ENCODE peak calls at places on chromosomes 13 and 19, in seven cellular contexts. L is GM12878, I is K562, S is upper lobe of left lung, G is HepG2, R is vagina, B is spleen. Y is an unnamed sample. For H3K9me3, the result is how much of the 10 kb centered on the place peaks cover.

GRCh38 chr19:33208904-33209843 is 15.0 kb downstream of the LRP3 start:
- DNase-seq in B (no peak), R (no peak), G (no peak), S (no peak), I (no peak), L (no peak), Y (no peak)

GRCh38 chr19:48745208-48745995 is 1.3 kb downstream of the IZUMO1 start:
- DNase-seq in L (no peak), I (peak), B (no peak), G (peak), R (no peak), S (peak), Y (no peak)

GRCh38 chr19:6806488-6806887 is 34.0 kb downstream of the VAV1 start:
- DNase-seq in R (no peak), L (no peak), B (no peak), G (no peak), S (no peak), I (peak), Y (no peak)

GRCh38 chr13:108859202-108860012 is 230.0 kb downstream of the MYO16 start:
- DNase-seq in L (no peak), G (no peak), B (no peak), S (no peak), I (no peak), R (no peak), Y (no peak)

GRCh38 chr19:48940902-48941301 is 7.4 kb downstream of the DHDH start:
- DNase-seq in I (peak), B (no peak), R (no peak), L (no peak), G (no peak), S (no peak), Y (no peak)

GRCh38 chr13:73061478-73062275 is 2.9 kb downstream of the KLF5 start:
- DNase-seq in L (no peak), I (no peak), G (no peak), B (peak), S (no peak), R (no peak), Y (no peak)

GRCh38 chr13:25116044-25116443 is 20.1 kb downstream of the PABPC3 start:
- DNase-seq in G (no peak), I (no peak), R (no peak), L (no peak), S (no peak), B (no peak), Y (no peak)

GRCh38 chr19:50277966-50278580 is 51.1 kb downstream of the KCNC3 start:
- DNase-seq in G (no peak), S (no peak), R (no peak), I (no peak), B (no peak), L (no peak), Y (no peak)

GRCh38 chr19:50500060-50500752 is 10.8 kb downstream of the JOSD2 start:
- DNase-seq in S (no peak), L (no peak), B (peak), I (peak), R (no peak), G (no peak), Y (no peak)

GRCh38 chr13:101623469-101624209 is 171.2 kb downstream of the ITGBL1 start:
- DNase-seq in L (no peak), S (no peak), B (no peak), R (no peak), I (no peak), G (peak), Y (no peak)

GRCh38 chr19:2567580-2567979 is 91.7 kb downstream of the GADD45B start:
- DNase-seq in S (peak), G (no peak), L (no peak), R (no peak), I (no peak), B (peak), Y (no peak)

GRCh38 chr19:5952193-5953033 is 25.5 kb downstream of the RANBP3 start:
- DNase-seq in L (no peak), R (no peak), S (no peak), G (no peak), I (no peak), B (no peak), Y (no peak)

GRCh38 chr13:100301418-100301817 is 212.5 kb downstream of the PCCA start:
- DNase-seq in R (no peak), B (no peak), G (no peak), I (no peak), L (no peak), S (no peak), Y (no peak)

GRCh38 chr13:108877300-108877699 is 247.9 kb downstream of the MYO16 start:
- DNase-seq in B (no peak), G (no peak), S (no peak), R (no peak), L (no peak), I (no peak), Y (no peak)

GRCh38 chr13:33512880-33513554 is 227.5 kb upstream of the STARD13 start:
- DNase-seq in B (no peak), I (no peak), G (no peak), L (no peak), S (no peak), R (no peak), Y (no peak)

GRCh38 chr19:3983936-3984583 is 1.2 kb downstream of the EEF2 start:
- DNase-seq in G (no peak), R (no peak), L (no peak), S (no peak), I (peak), B (peak), Y (peak)

GRCh38 chr13:33279898-33280549 is 5.5 kb downstream of the STARD13 start:
- DNase-seq in R (no peak), B (no peak), G (peak), S (no peak), I (no peak), L (no peak), Y (no peak)

GRCh38 chr13:50377726-50378270 is 362.6 kb downstream of the KCNRG start:
- DNase-seq in R (no peak), G (no peak), S (no peak), B (no peak), I (no peak), L (no peak), Y (no peak)

GRCh38 chr13:46778095-46778494 is 18.9 kb downstream of the ESD start:
- DNase-seq in S (no peak), G (no peak), L (no peak), B (no peak), R (no peak), I (no peak), Y (no peak)

GRCh38 chr19:35138305-35138799 is 272 bp upstream of the FXYD1 start:
- DNase-seq in I (no peak), S (no peak), G (no peak), L (no peak), B (no peak), R (no peak), Y (no peak)
- H3K9me3 ChIP-seq in I (under half), S (under half), G (under half), L (under half), B (under half), R (under half), Y (under half)

GRCh38 chr19:38930776-38931761 is at the start of gene MRPS12:
- DNase-seq in R (no peak), G (peak), L (peak), S (peak), I (peak), B (peak), Y (peak)
- TF ChIP-seq POLR2A in R (no peak), G (peak), L (peak), S (peak), I (peak), B (no peak), Y (peak)

DNA sequence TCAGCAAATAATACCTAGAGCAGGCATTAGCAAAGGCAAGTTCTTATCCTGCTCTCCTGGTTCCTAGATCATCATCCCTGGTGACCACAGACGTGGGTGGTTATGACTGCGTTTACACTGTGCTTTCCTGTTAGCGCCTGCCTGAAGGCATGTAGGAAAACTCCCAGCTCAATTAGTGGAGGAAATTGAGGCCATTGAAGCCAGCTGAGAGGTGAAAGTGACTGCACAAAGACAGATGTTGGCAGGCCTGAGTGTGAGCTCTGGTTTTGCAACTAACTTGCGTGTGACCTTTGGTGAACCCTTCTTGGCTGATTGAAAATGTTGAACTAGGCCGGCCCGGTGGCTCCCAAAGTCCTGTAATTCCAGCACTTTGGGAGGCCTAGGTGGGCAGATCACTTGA is 17.5 kb upstream of the NWD1 start:
- DNase-seq in I (no peak), G (peak), B (no peak), L (no peak), S (peak), R (no peak), Y (peak)
- TF ChIP-seq POLR2AphosphoS5 in I (no peak), G (no peak), B (no peak), L (no peak), S (no peak), R (no peak), Y (peak)

DNA sequence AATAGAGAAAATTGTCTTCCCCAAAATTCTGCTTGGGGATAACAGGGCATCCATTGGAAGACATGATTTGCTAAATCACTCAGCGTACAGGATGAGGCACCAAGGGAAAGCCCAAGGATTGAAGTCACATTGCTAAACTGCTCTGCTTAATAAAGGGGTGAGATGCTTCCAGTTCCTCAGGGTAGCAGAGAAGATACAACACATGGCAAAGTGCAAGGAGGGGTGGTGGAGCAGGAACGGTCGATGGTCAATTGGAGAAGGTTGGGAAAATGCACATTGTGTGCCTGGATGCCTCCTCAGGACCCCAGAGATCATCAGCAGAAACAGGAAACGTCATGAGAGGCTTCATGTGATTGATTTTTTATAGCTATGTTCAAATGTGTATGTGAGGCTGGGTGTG is 116.3 kb upstream of the SOX1 start:
- DNase-seq in G (no peak), I (no peak), L (no peak), B (no peak), R (peak), S (peak), Y (no peak)
- H3K9me3 ChIP-seq in G (under half), I (under half), L (under half), B (under half), R (under half), S (under half), Y (under half)

GRCh38 chr19:31274964-31275319 is 74.3 kb downstream of the TSHZ3 start:
- DNase-seq in S (no peak), L (no peak), R (no peak), G (no peak), B (no peak), I (no peak), Y (no peak)

GRCh38 chr19:31271569-31271911 is 77.7 kb downstream of the TSHZ3 start:
- DNase-seq in R (no peak), I (no peak), S (no peak), L (no peak), G (no peak), B (no peak), Y (no peak)

GRCh38 chr19:31272707-31273106 is 76.5 kb downstream of the TSHZ3 start:
- DNase-seq in L (no peak), G (no peak), R (no peak), S (no peak), I (no peak), B (peak), Y (no peak)

GRCh38 chr19:31276831-31277230 is 72.4 kb downstream of the TSHZ3 start:
- DNase-seq in I (no peak), R (no peak), L (no peak), B (peak), S (no peak), G (no peak), Y (no peak)

GRCh38 chr19:31274266-31274963 is 74.8 kb downstream of the TSHZ3 start:
- DNase-seq in I (no peak), L (no peak), B (peak), S (no peak), G (no peak), R (no peak), Y (no peak)
- TF ChIP-seq POLR2A in I (no peak), L (no peak), B (no peak), S (no peak), G (no peak), R (no peak), Y (no peak)

DNA sequence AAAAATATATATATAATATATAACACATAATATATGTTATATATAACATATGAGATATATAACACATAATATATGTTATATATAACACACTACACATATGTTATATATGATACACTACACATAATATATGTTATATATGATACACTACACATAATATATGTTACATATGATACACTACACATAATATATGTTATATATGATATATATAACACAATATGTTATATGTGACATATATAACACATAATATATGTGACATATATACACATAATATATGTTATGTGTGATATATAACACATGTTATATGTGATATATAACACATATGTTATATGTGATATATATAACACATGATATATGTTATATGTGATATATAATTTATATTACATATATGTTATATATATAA is 129.7 kb downstream of the CACNA1A start:
- DNase-seq in S (no peak), L (no peak), I (no peak), R (no peak), G (no peak), B (no peak), Y (no peak)
- TF ChIP-seq POLR2AphosphoS5 in S (no peak), L (no peak), I (no peak), R (no peak), G (no peak), B (no peak), Y (no peak)

DNA sequence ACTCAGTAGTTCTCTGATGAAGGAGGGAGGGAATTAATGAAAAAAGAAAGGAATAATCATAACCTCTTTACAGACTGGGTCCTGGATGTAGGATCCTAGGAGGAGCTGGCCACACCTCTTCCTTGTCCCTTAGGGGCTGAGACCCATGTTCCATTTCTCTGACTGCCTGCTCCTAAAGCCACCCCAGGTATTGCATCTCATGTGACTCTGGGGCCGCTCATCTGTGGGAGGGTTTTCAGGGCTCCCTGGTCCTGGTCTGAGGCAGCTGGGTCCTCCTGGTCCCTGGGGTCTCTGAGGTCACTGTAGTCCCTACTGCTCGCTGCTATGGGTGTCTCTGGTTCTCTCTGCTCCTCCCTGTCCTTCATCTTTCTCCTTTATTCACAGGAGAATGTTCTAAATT is 2.9 kb downstream of the CEACAM21 start:
- DNase-seq in B (no peak), L (no peak), S (no peak), R (no peak), G (no peak), I (no peak), Y (no peak)
- H3K9me3 ChIP-seq in B (under half), L (under half), S (under half), R (under half), G (under half), I (under half), Y (under half)

GRCh38 chr13:77836423-77836822 is 82.2 kb downstream of the EDNRB start:
- DNase-seq in B (no peak), R (no peak), I (no peak), L (no peak), G (no peak), S (peak), Y (no peak)
- TF ChIP-seq POLR2A in B (no peak), R (no peak), I (no peak), L (no peak), G (no peak), S (no peak), Y (no peak)